ENCODE peak calls at places on chromosomes 1 and 21, in seven cellular contexts. R is K562, Z is A549, O is WTC11, Y is GM12878, P is SK-N-SH, L is H1. F is an unnamed sample.

GRCh38 chr1:55579332-55579996 is 364.3 kb upstream of the USP24 start:
- DNase-seq in P (no peak), R (no peak), O (no peak), L (no peak), Y (no peak), Z (no peak), F (no peak)

GRCh38 chr1:179089827-179090482 is 8.1 kb downstream of the TOR3A start:
- DNase-seq in Y (no peak), Z (no peak), P (no peak), R (no peak), L (no peak), O (no peak), F (no peak)

GRCh38 chr1:228276901-228277490 is 69.2 kb downstream of the OBSCN start:
- DNase-seq in P (no peak), Z (no peak), O (no peak), Y (no peak), R (no peak), L (no peak), F (no peak)

GRCh38 chr1:156849151-156849496 is 9.8 kb downstream of the INSRR start:
- DNase-seq in Y (no peak), P (no peak), R (no peak), Z (no peak), L (no peak), O (no peak), F (no peak)

GRCh38 chr1:100597069-100597741 is 59.3 kb downstream of the GPR88 start:
- DNase-seq in P (peak), O (no peak), Y (no peak), R (no peak), Z (no peak), L (no peak), F (peak)

GRCh38 chr21:42309753-42310213 is 5.4 kb downstream of the TFF3 start:
- DNase-seq in R (peak), L (no peak), Y (no peak), O (peak), P (peak), Z (peak), F (peak)

GRCh38 chr1:20223659-20224058 is 37.3 kb upstream of the PLA2G2C start:
- DNase-seq in R (no peak), L (no peak), Y (no peak), O (peak), P (no peak), Z (no peak), F (no peak)

GRCh38 chr1:62241357-62242131 is 46.9 kb downstream of the L1TD1 start:
- DNase-seq in L (no peak), Y (no peak), Z (peak), O (no peak), P (no peak), R (no peak), F (no peak)

GRCh38 chr1:20964540-20965484 is 177.7 kb upstream of the HP1BP3 start:
- DNase-seq in R (no peak), O (no peak), Y (peak), Z (no peak), L (no peak), P (no peak), F (no peak)

GRCh38 chr1:92886886-92887419 is 55.1 kb downstream of the RPL5 start:
- DNase-seq in Z (no peak), L (no peak), P (no peak), R (no peak), O (no peak), Y (no peak), F (no peak)

GRCh38 chr1:25613091-25613490 is 3.5 kb upstream of the MAN1C1 start:
- DNase-seq in Y (no peak), O (no peak), R (no peak), L (no peak), Z (no peak), P (no peak), F (no peak)

GRCh38 chr1:46806196-46807020 is 7.6 kb downstream of the CYP4B1 start:
- DNase-seq in O (no peak), R (no peak), Y (no peak), L (no peak), Z (no peak), P (no peak), F (no peak)

GRCh38 chr21:36846624-36847023 is 119.8 kb downstream of the HLCS start:
- DNase-seq in R (no peak), Y (no peak), P (no peak), O (no peak), Z (peak), L (no peak), F (peak)

GRCh38 chr1:69485616-69486015 is 82.1 kb upstream of the LRRC7 start:
- DNase-seq in P (no peak), R (no peak), L (no peak), Y (no peak), O (no peak), Z (no peak), F (no peak)

GRCh38 chr1:174153085-174153824 is 6.1 kb upstream of the RABGAP1L start:
- DNase-seq in O (no peak), P (no peak), R (no peak), L (no peak), Z (peak), Y (no peak), F (peak)

GRCh38 chr1:202038688-202039346 is 28.4 kb downstream of the ELF3 start:
- DNase-seq in Z (no peak), L (no peak), O (no peak), P (no peak), R (peak), Y (peak), F (no peak)

GRCh38 chr1:162222735-162223134 is 153.2 kb downstream of the NOS1AP start:
- DNase-seq in Z (no peak), P (no peak), L (no peak), Y (no peak), R (no peak), O (no peak), F (no peak)

GRCh38 chr1:236917448-236917847 is 86.8 kb downstream of the MT1HL1 start:
- DNase-seq in O (no peak), Z (no peak), R (no peak), Y (no peak), L (no peak), P (no peak), F (no peak)

GRCh38 chr1:36035154-36035553 is 48.7 kb upstream of the TEKT2 start:
- DNase-seq in L (no peak), Y (no peak), O (no peak), Z (no peak), P (no peak), R (no peak), F (no peak)

GRCh38 chr1:6545276-6545934 is 8.9 kb downstream of the NOL9 start:
- DNase-seq in L (no peak), O (no peak), P (no peak), Z (no peak), Y (no peak), R (no peak), F (peak)

GRCh38 chr1:16155537-16156410 is at the start of gene EPHA2:
- DNase-seq in R (no peak), O (peak), P (peak), Y (no peak), Z (peak), L (peak), F (peak)

GRCh38 chr1:109307363-109308021 is 681 bp upstream of the MYBPHL start:
- DNase-seq in P (no peak), L (no peak), O (no peak), R (no peak), Z (no peak), Y (no peak), F (no peak)

GRCh38 chr1:30984167-30984870 is 75.8 kb upstream of the SDC3 start:
- DNase-seq in Y (no peak), R (no peak), O (no peak), L (no peak), Z (no peak), P (no peak), F (no peak)

GRCh38 chr1:13754510-13755103 is 54.6 kb downstream of the PRDM2 start:
- DNase-seq in R (no peak), P (peak), Y (no peak), Z (no peak), O (no peak), L (no peak), F (peak)

GRCh38 chr1:221284028-221284427 is 404.8 kb downstream of the HLX start:
- DNase-seq in L (no peak), P (peak), Y (no peak), Z (no peak), R (no peak), O (no peak), F (peak)

GRCh38 chr21:39077816-39078215 is 105.4 kb downstream of the PSMG1 start:
- DNase-seq in R (no peak), L (no peak), Z (no peak), P (no peak), Y (no peak), O (no peak), F (no peak)

GRCh38 chr21:46297311-46298082 is 11.4 kb downstream of the YBEY start:
- DNase-seq in Z (no peak), R (no peak), O (peak), L (no peak), P (no peak), Y (no peak), F (no peak)

GRCh38 chr1:85607913-85608250 is 27.3 kb downstream of the CCN1 start:
- DNase-seq in Y (no peak), L (no peak), Z (no peak), P (no peak), O (no peak), R (no peak), F (peak)

GRCh38 chr1:72918939-72919338 is 636.6 kb upstream of the NEGR1 start:
- DNase-seq in L (no peak), R (no peak), P (no peak), Z (no peak), Y (no peak), O (no peak), F (no peak)

GRCh38 chr1:145886811-145887210 is 1.1 kb upstream of the ANKRD35 start:
- DNase-seq in Z (no peak), O (no peak), P (no peak), R (no peak), L (no peak), Y (no peak), F (no peak)

GRCh38 chr1:204564835-204565234 is 48.6 kb downstream of the MDM4 start:
- DNase-seq in L (no peak), Y (peak), P (no peak), R (no peak), O (no peak), Z (no peak), F (no peak)

GRCh38 chr21:40516336-40516735 is 330.6 kb downstream of the DSCAM start:
- DNase-seq in Z (no peak), L (no peak), Y (no peak), R (no peak), O (peak), P (no peak), F (no peak)

GRCh38 chr1:174652496-174653280 is 204.9 kb downstream of the GPR52 start:
- DNase-seq in O (peak), L (no peak), P (no peak), Z (no peak), R (no peak), Y (no peak), F (no peak)

GRCh38 chr1:204445860-204446412 is 34.3 kb upstream of the PPP1R15B start:
- DNase-seq in Z (peak), O (peak), R (peak), L (peak), Y (no peak), P (peak), F (peak)

GRCh38 chr1:109655624-109656519 is at the start of gene GSTM4:
- DNase-seq in L (peak), O (peak), Y (peak), R (peak), P (peak), Z (peak), F (peak)

GRCh38 chr1:167837334-167837733 is 76.6 kb downstream of the ADCY10 start:
- DNase-seq in P (no peak), Y (no peak), Z (no peak), L (no peak), O (no peak), R (no peak), F (no peak)

DNA sequence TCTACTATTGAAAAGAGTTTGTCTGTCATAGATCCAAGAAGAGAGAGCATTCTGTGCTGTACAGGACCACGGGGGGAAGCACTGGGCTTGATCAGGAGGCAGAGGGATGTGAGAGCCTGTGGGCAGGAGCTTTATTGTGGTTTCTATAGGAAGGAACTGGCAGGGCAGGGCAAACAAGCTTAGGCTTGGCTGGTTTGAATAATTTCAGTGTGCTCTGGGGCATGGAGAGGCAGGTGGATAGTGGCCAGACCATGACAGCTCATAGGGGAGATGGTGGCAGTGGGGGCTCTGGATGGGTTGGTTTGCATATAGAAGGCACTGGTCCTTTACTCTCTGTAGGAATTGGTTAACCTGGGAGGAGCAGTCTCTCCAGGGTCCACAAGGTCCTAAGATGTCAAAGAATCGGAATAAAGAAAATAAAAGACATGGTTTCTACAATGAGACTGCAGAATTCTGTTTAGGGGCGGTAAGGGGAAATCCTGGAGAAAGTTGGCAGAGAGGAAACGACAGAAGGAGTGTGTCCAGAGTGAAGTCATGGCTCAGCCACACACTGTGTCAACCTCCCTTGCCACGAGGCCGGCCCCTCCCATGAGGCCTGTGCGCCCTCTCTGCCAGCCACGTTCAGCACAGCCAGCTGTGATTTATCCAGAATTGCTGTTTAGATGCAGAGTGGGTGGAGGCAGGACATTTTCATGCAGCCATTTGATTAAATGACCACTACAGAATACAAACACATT is 81.7 kb upstream of the PGBD5 start:
- DNase-seq in Y (no peak), O (no peak), L (no peak), Z (no peak), P (no peak), R (no peak), F (no peak)
- TF ChIP-seq USF2 in Y (no peak), O (no peak), L (no peak), Z (no peak), P (no peak), R (no peak), F (no peak)

GRCh38 chr21:32387151-32387550 is 5.7 kb downstream of the URB1 start:
- DNase-seq in Y (no peak), P (no peak), O (no peak), R (no peak), L (no peak), Z (no peak), F (no peak)
- TF ChIP-seq USF2 in Y (no peak), P (no peak), O (no peak), R (no peak), L (no peak), Z (no peak), F (no peak)

GRCh38 chr1:163874070-163874469 is 552.3 kb downstream of the NUF2 start:
- DNase-seq in R (no peak), L (no peak), P (peak), Z (no peak), O (peak), Y (no peak), F (no peak)

GRCh38 chr1:163876546-163876945 is 554.8 kb downstream of the NUF2 start:
- DNase-seq in R (no peak), L (no peak), P (no peak), O (no peak), Y (no peak), Z (no peak), F (no peak)

GRCh38 chr1:163877016-163877415 is 555.3 kb downstream of the NUF2 start:
- DNase-seq in R (no peak), L (no peak), O (no peak), P (no peak), Z (no peak), Y (no peak), F (no peak)

GRCh38 chr1:163875927-163876320 is 554.2 kb downstream of the NUF2 start:
- DNase-seq in R (no peak), O (no peak), Y (no peak), L (no peak), Z (peak), P (no peak), F (peak)

DNA sequence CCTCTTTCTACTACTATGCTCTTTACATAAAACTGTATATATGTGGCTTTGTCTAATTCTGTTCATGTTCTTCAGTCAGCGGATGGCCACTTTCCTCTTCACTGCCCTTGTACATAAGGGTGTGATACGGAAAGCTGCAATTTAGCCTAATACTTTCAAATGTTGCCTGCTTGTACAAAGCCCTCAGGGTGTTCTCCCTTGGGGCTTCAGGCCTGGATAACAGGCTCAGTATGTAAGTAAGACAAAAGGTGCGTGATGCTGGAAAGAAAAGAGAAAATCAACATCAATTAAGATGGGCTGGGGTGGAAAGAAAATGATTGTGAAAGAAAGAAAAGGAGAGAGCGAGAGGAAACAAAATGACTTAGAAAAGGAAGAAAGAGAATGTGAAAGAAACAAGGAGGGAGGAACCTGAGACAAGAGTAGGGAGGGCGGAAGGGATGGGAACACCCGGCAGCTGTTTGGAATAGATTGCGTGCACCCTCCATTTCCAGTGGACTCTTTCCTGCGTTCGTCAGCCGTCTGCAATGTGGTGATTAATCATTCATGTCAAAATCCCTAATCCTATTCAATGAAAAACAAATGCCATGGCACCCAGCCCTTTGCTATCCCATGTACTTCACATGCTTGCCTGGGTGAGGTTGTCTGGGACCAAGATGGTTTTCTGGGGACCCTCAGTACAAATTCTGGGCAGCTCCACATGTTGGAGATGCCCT is 553.6 kb downstream of the NUF2 start:
- DNase-seq in Y (no peak), R (no peak), P (no peak), O (no peak), L (no peak), Z (peak), F (peak)
- TF ChIP-seq USF2 in Y (no peak), R (no peak), P (no peak), O (no peak), L (no peak), Z (no peak), F (no peak)

DNA sequence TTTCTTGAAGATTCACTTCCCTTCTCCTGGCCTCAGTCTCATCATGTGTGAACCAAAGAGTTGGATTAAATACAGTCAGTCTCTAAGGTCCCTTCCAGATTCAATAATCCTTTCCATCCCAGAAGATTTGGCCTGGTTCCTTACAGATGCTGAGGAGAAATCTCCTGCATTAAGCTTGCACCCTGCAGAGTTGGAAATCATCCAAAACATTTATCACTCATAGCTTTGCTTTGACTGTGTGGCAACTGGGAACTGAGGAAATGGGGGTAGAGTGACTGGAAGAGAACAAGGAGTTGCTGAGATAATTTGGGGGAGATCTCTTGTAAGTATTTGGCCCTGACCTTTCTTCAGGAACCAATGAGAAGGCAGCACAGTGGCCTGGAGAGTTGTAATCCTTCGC is 220.5 kb upstream of the SGIP1 start:
- DNase-seq in P (no peak), Y (no peak), Z (no peak), R (no peak), O (no peak), L (no peak), F (no peak)
- TF ChIP-seq USF2 in P (no peak), Y (no peak), Z (no peak), R (no peak), O (no peak), L (no peak), F (no peak)

GRCh38 chr1:212152308-212152693 is 116.8 kb downstream of the DTL start:
- DNase-seq in P (no peak), Y (no peak), Z (no peak), R (peak), O (no peak), L (no peak), F (no peak)
- TF ChIP-seq USF2 in P (no peak), Y (no peak), Z (no peak), R (no peak), O (no peak), L (no peak), F (no peak)

DNA sequence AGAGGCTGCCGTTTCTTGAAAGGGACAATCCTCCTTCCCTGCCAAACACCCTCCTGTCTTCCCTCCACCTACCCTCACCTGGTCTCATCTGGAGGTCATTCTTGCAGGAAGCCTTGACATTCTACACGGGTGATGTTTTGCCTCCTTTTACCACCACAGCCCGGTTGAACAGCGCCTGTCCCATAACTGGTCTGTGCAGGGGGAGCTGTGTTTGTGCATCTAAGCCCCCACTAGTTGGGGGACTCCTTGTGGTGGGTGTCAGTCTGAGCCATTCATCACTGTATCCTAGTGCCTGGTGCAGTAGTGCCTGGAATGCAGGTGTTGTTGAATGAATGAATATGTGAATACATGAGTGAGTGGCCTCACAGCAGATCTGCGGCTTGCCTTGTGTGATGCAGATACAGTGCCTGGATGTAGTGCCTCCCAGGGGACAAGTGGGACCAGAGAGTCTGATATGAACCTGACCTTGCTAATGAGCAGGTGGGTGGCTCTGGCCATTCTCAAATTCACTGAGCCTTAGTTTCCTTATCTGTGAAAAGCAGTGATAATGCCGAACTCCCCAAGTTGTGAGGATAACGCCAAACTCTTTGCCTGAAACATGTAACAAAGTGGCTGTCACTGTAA is 79.8 kb downstream of the OMA1 start:
- DNase-seq in L (no peak), O (peak), R (no peak), Y (no peak), Z (no peak), P (no peak), F (no peak)
- TF ChIP-seq USF2 in L (no peak), O (no peak), R (no peak), Y (no peak), Z (no peak), P (no peak), F (no peak)

GRCh38 chr1:194076646-194077045 is 890.2 kb upstream of the B3GALT2 start:
- DNase-seq in Y (no peak), L (no peak), O (no peak), R (no peak), Z (no peak), P (no peak), F (peak)
- TF ChIP-seq USF2 in Y (no peak), L (no peak), O (no peak), R (no peak), Z (no peak), P (no peak), F (no peak)

F was measured in IMR-90.